ENCODE peak calls at places on chromosomes 11 and 22, in four cellular contexts. R, T, O and P are unnamed samples.

GRCh38 chr22:45430871-45431270 is 17.4 kb downstream of the RIBC2 start:
- DNase-seq in R (no peak), O (no peak), T (no peak), P (no peak)

GRCh38 chr11:74162688-74163467 is 7.9 kb downstream of the C2CD3 start:
- DNase-seq in T (no peak), O (no peak), R (no peak), P (no peak)

GRCh38 chr11:31968774-31969433 is 122.0 kb upstream of the RCN1 start:
- DNase-seq in T (peak), R (no peak), O (no peak), P (no peak)

GRCh38 chr11:61295596-61295926 is 445 bp upstream of the VWCE start:
- DNase-seq in R (no peak), T (no peak), O (peak), P (no peak)

GRCh38 chr11:773425-773824 is 3.9 kb downstream of the GATD1 start:
- DNase-seq in T (no peak), R (no peak), O (no peak), P (no peak)

GRCh38 chr22:37196539-37197450 is 8.7 kb upstream of the C1QTNF6 start:
- DNase-seq in O (peak), T (peak), R (no peak), P (peak)

GRCh38 chr11:107567739-107568335 is 2.3 kb upstream of the ALKBH8 start:
- DNase-seq in T (no peak), O (no peak), R (no peak), P (no peak)

GRCh38 chr22:19108807-19109197 is 13.4 kb downstream of the DGCR2 start:
- DNase-seq in R (no peak), T (no peak), O (no peak), P (no peak)

GRCh38 chr11:105357764-105358163 is 218.2 kb upstream of the CARD18 start:
- DNase-seq in R (no peak), T (no peak), O (peak), P (no peak)

GRCh38 chr11:65014146-65014960 is at the start of gene ARL2:
- DNase-seq in O (no peak), T (peak), R (peak), P (peak)

GRCh38 chr11:4063348-4063747 is 31.3 kb upstream of the RRM1 start:
- DNase-seq in O (no peak), T (no peak), R (no peak), P (no peak)

GRCh38 chr11:35373284-35373933 is 45.9 kb downstream of the SLC1A2 start:
- DNase-seq in R (no peak), O (no peak), T (peak), P (peak)

GRCh38 chr11:47047972-47048371 is 111.4 kb downstream of the CSTPP1 start:
- DNase-seq in T (no peak), O (no peak), R (no peak), P (no peak)

GRCh38 chr22:29147241-29147919 is 58.3 kb upstream of the EMID1 start:
- DNase-seq in R (no peak), O (no peak), T (no peak), P (no peak)

GRCh38 chr11:94885133-94885532 is 88.2 kb downstream of the CWC15 start:
- DNase-seq in O (no peak), T (peak), R (no peak), P (no peak)

GRCh38 chr11:102111787-102112653 is 1.8 kb downstream of the YAP1 start:
- DNase-seq in O (peak), T (no peak), R (no peak), P (peak)